ENCODE peak calls at places on chromosomes 3 and 15, in seven cellular contexts. F, L, B, T, X, A and Q are unnamed samples. For H3K9me3, the result is how much of the 10 kb centered on the place peaks cover.

GRCh38 chr15:75673426-75674247 is 25.9 kb downstream of the SNX33 start:
- DNase-seq in T (no peak), B (no peak), L (no peak), X (peak), A (peak), F (peak), Q (no peak)

GRCh38 chr3:111729087-111729846 is 129.8 kb upstream of the PHLDB2 start:
- DNase-seq in L (no peak), T (no peak), B (no peak), X (peak), F (peak), A (peak), Q (peak)

GRCh38 chr15:40952301-40952900 is 870 bp upstream of the CHAC1 start:
- DNase-seq in F (no peak), B (no peak), A (no peak), X (no peak), L (peak), T (no peak), Q (no peak)

GRCh38 chr3:192445768-192446644 is 281.3 kb downstream of the FGF12 start:
- DNase-seq in F (no peak), B (no peak), X (no peak), A (no peak), T (no peak), L (no peak), Q (no peak)

GRCh38 chr15:100596792-100597191 is 5.2 kb downstream of the LINS1 start:
- DNase-seq in X (no peak), F (no peak), T (no peak), A (peak), B (peak), L (no peak), Q (no peak)

GRCh38 chr3:132228923-132229322 is 88.3 kb upstream of the ACP3 start:
- DNase-seq in A (no peak), X (no peak), T (no peak), B (no peak), F (no peak), L (no peak), Q (no peak)

GRCh38 chr3:25508901-25509300 is 80.8 kb downstream of the RARB start:
- DNase-seq in T (no peak), F (no peak), B (no peak), L (no peak), A (no peak), X (no peak), Q (peak)

GRCh38 chr3:112499328-112499727 is at the start of gene BTLA:
- DNase-seq in T (no peak), L (no peak), X (no peak), B (no peak), F (no peak), A (no peak), Q (no peak)

GRCh38 chr15:88654430-88655102 is 15.8 kb downstream of the ISG20 start:
- DNase-seq in X (no peak), F (peak), B (no peak), L (no peak), T (no peak), A (no peak), Q (no peak)

GRCh38 chr3:14491396-14492190 is 48.5 kb downstream of the GRIP2 start:
- DNase-seq in T (no peak), X (peak), L (no peak), B (no peak), F (no peak), A (peak), Q (no peak)

GRCh38 chr3:41853495-41853894 is 108.4 kb downstream of the ULK4 start:
- DNase-seq in F (no peak), B (no peak), A (no peak), T (no peak), L (no peak), X (no peak), Q (no peak)

GRCh38 chr3:124774305-124774673 is 44.0 kb downstream of the UMPS start:
- DNase-seq in T (peak), F (peak), X (peak), L (peak), B (no peak), A (peak), Q (peak)

GRCh38 chr3:182389041-182389815 is 404.1 kb upstream of the ATP11B start:
- DNase-seq in B (no peak), A (no peak), L (no peak), T (no peak), F (no peak), X (no peak), Q (no peak)

GRCh38 chr3:65174713-65175112 is 486.9 kb upstream of the ADAMTS9 start:
- DNase-seq in T (no peak), L (no peak), A (no peak), F (no peak), B (no peak), X (no peak), Q (no peak)

GRCh38 chr3:78978037-78978436 is 789.8 kb downstream of the ROBO1 start:
- DNase-seq in B (no peak), F (no peak), A (no peak), X (no peak), L (no peak), T (no peak), Q (no peak)

GRCh38 chr3:186669378-186670084 is 3.7 kb downstream of the HRG start:
- DNase-seq in L (no peak), F (no peak), A (no peak), B (no peak), X (no peak), T (no peak), Q (no peak)

GRCh38 chr15:78174398-78174797 is 25.2 kb downstream of the IDH3A start:
- DNase-seq in A (no peak), T (no peak), L (no peak), B (no peak), F (peak), X (no peak), Q (no peak)

GRCh38 chr3:170848294-170848917 is 21.6 kb downstream of the RPL22L1 start:
- DNase-seq in B (no peak), X (no peak), L (no peak), F (no peak), T (no peak), A (no peak), Q (no peak)

GRCh38 chr3:143850877-143851276 is 2.6 kb upstream of the SLC9A9 start:
- DNase-seq in T (no peak), B (no peak), F (peak), L (no peak), X (no peak), A (no peak), Q (no peak)

GRCh38 chr15:61828860-61829513 is 231.3 kb downstream of the VPS13C start:
- DNase-seq in F (no peak), L (no peak), A (no peak), X (peak), T (no peak), B (no peak), Q (no peak)

GRCh38 chr15:58201536-58201935 is 63.4 kb downstream of the AQP9 start:
- DNase-seq in X (no peak), B (no peak), A (no peak), F (no peak), T (no peak), L (no peak), Q (no peak)

GRCh38 chr3:101530213-101531047 is 17.4 kb upstream of the SENP7 start:
- DNase-seq in F (no peak), A (no peak), T (no peak), X (no peak), B (no peak), L (peak), Q (no peak)

GRCh38 chr3:101531473-101532086 is 18.6 kb upstream of the SENP7 start:
- DNase-seq in F (no peak), L (no peak), X (no peak), A (no peak), T (no peak), B (no peak), Q (no peak)

GRCh38 chr3:101535221-101535620 is 22.2 kb upstream of the SENP7 start:
- DNase-seq in T (no peak), X (no peak), L (no peak), F (no peak), A (no peak), B (no peak), Q (no peak)

GRCh38 chr3:101533603-101533968 is 20.6 kb upstream of the SENP7 start:
- DNase-seq in A (no peak), B (no peak), X (no peak), T (no peak), F (no peak), L (no peak), Q (no peak)

GRCh38 chr3:101532783-101533602 is 20.0 kb upstream of the SENP7 start:
- DNase-seq in F (no peak), A (no peak), T (peak), B (no peak), L (no peak), X (no peak), Q (no peak)
- H3K27ac ChIP-seq in F (no peak), A (peak), T (no peak), B (no peak), L (no peak), X (no peak), Q (no peak)

GRCh38 chr15:79916424-79916823 is 19.6 kb upstream of the MTHFS start:
- DNase-seq in A (no peak), T (no peak), F (no peak), L (no peak), B (no peak), X (no peak), Q (no peak)
- H3K9me3 ChIP-seq in A (under half), T (under half), F (under half), L (under half), B (half or more), X (half or more), Q (under half)

GRCh38 chr15:48178612-48178931 is 477 bp upstream of the MYEF2 start:
- DNase-seq in T (no peak), L (no peak), X (no peak), A (no peak), B (no peak), F (no peak), Q (no peak)

GRCh38 chr15:48177875-48178611 is at the start of gene MYEF2:
- DNase-seq in X (peak), B (peak), A (peak), T (peak), L (peak), F (peak), Q (peak)

GRCh38 chr15:48176097-48176496 is 2.0 kb downstream of the MYEF2 start:
- DNase-seq in T (no peak), L (no peak), F (no peak), B (no peak), A (no peak), X (no peak), Q (no peak)

GRCh38 chr15:48177383-48177874 is 666 bp downstream of the MYEF2 start:
- DNase-seq in A (no peak), F (peak), X (no peak), L (no peak), B (peak), T (peak), Q (peak)

DNA sequence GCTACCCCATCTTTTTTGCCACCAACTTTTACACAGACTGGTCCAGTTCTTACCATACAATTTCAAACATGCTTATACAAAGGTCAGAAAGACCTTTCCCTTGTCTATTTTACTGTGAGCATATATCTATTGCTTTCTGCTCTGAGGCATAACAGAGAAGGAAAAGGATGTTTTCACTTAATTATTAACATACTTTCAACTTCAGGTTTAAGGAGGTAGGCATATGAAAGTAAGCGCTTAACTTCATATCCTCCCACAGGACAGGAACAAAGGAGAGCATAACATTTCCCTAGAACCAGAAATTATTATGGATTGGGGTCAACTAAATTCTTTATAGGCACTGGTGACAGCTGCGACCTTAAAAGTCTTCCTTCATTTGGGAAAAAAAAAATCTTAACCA is 1.1 kb downstream of the MYEF2 start:
- DNase-seq in B (no peak), X (no peak), A (no peak), T (no peak), F (no peak), L (no peak), Q (no peak)
- H3K27ac ChIP-seq in B (no peak), X (no peak), A (peak), T (no peak), F (no peak), L (no peak), Q (no peak)

DNA sequence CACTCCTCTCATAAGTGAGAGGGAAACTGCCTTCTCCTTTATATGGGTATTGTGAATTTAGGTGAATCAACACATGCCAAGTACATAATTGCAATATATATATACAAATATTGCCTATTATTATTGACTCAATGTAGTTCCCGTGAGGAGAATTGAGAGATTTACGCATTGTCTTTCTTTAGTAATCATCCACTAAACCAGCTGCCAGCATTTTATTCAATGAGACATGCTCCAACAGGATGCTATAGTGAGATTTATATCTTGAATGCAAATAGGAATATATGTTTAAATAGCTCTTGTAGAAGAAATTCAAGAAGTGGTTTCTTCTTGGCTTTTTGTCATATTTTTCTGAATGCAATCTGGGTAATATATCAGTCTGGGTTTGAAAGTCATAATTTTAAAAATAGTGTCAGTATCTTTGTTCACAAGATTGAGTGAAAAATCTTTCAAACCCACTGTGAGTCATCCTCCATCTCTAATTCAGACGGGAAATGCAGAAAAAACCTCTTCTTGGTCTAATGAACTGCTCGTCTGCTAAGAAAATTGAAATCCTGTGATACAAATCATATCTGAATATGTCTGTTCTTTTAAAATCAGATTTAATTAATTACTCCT is 515.8 kb downstream of the GABRG3 start:
- DNase-seq in B (no peak), F (no peak), L (no peak), A (no peak), T (no peak), X (no peak), Q (no peak)
- H3K9me3 ChIP-seq in B (under half), F (under half), L (under half), A (under half), T (under half), X (under half), Q (under half)

GRCh38 chr3:31039145-31039544 is 144.7 kb upstream of the GADL1 start:
- DNase-seq in L (no peak), B (no peak), X (no peak), A (no peak), F (no peak), T (no peak), Q (no peak)

GRCh38 chr3:31041161-31041978 is 146.9 kb upstream of the GADL1 start:
- DNase-seq in B (no peak), L (peak), A (no peak), T (peak), X (no peak), F (no peak), Q (peak)

GRCh38 chr3:31047673-31048072 is 153.2 kb upstream of the GADL1 start:
- DNase-seq in A (no peak), B (no peak), T (no peak), L (no peak), F (no peak), X (no peak), Q (no peak)

GRCh38 chr3:31048143-31048542 is 153.7 kb upstream of the GADL1 start:
- DNase-seq in T (no peak), X (no peak), L (no peak), A (no peak), B (no peak), F (no peak), Q (no peak)

DNA sequence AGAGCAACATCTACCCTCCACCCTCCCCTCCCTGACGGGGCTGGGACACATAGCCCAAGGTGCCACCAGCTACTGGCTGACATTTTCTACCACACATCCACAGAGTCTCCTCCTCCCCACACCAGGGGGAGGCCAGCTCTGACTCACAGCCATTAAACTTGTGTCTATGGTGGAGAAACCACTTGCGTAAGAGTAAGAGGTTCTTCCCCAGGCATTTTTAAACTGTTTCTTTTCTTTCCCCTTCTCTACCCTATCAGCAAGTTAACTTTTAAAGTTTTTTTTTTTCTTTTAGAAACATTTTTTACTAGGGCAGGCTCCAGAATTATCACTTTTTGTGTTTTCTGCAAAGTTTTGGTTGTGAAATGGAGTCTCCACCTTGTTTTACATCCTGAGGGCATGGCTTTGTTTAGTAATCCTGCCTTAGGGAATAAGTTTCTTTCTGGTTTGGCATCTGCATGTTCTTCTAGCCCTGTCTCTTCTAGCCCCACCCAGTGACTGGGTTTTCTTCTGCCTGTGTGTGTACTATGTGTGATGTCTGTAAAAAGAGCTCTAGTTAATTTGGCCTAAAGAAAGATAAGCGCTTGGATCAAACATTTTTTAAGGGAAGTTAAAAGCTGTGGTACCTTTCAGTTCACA is 148.8 kb upstream of the GADL1 start:
- DNase-seq in A (peak), B (no peak), X (no peak), F (no peak), T (no peak), L (no peak), Q (no peak)
- H3K27ac ChIP-seq in A (no peak), B (no peak), X (no peak), F (no peak), T (no peak), L (no peak), Q (no peak)

DNA sequence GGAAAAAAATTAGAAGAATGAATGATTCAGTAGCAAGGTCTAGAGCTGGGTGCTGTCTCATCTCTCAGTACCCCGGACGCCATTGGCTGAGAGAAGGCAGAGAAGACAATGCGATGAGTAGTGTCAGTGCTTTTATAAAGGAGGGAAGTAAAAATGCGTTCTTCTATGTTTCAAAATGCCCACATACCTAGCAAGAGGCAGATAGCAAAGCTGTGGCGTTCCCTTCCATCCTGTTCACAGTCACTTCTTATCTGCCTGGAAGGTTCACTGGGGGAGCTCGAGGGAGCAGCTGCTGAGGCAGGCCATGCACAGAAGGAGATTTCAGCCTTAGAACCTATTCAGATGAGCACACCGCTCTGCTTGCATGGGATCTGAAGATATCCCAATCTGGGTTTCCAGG is 234.0 kb downstream of the RPLP1 start:
- DNase-seq in X (no peak), F (no peak), A (no peak), T (no peak), B (no peak), L (no peak), Q (no peak)
- H3K9me3 ChIP-seq in X (under half), F (under half), A (under half), T (under half), B (under half), L (under half), Q (under half)

DNA sequence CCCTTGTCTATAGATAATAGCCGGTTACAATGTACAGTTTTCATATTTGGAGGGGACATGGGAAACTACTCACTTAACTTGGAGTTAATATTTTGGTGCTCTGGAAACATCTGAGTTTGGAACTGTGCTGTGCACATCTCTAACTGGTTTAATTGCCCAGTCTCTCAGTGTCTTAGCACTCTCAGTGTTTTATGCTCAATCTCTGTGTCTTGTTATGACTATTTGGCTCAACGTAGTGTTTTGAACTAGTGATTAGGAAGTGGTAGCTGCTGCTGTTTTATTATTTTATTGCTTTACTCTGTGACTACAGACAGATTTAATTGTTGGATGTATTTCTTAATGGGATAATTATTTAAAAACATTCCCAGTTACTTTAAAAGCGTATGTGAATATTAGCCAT is 17.0 kb downstream of the FNDC3B start:
- DNase-seq in T (no peak), X (no peak), L (no peak), A (no peak), F (no peak), B (no peak), Q (no peak)
- H3K27ac ChIP-seq in T (peak), X (peak), L (no peak), A (no peak), F (peak), B (no peak), Q (no peak)

DNA sequence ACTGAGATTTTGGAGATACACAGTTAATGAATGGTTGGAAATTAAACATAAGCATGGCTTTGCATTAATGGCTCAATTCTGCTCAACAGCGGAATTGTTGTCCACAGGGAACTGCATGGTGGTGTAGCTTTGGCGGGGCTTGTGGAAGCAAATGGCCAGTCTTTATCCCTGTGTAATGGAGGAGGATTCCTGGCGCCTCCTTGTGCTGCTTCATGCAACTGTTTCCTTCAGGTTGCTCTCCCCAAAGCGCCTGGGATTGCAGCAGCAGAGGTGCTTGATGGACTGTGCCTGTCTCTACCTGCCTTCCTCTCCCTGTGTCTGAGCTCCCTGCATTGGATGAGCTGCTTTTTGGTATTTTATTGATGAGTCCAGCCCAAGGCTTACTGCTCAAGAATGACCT is 72.9 kb upstream of the NDN start:
- DNase-seq in B (no peak), X (no peak), T (no peak), A (no peak), F (no peak), L (peak), Q (no peak)
- H3K9me3 ChIP-seq in B (under half), X (under half), T (under half), A (under half), F (under half), L (half or more), Q (under half)